ENCODE peak calls at places on chromosomes 11 and 22, in ten cellular contexts. One of them, this sample, is unnamed.

GRCh38 chr11:75189911-75190310 is 39.0 kb downstream of the SLCO2B1 start:
- DNase-seq in GM12892: no peak
- DNase-seq in uterus: no peak
- DNase-seq in H54: no peak
- DNase-seq in NB4: no peak
- DNase-seq in lower leg skin: no peak
- DNase-seq in body of pancreas: no peak
- DNase-seq in prostate gland: no peak
- DNase-seq in HCT116: no peak
- DNase-seq in right lobe of liver: no peak
- DNase-seq in this sample: no peak

GRCh38 chr11:117604349-117604995 is 192.5 kb downstream of the DSCAML1 start:
- DNase-seq in right lobe of liver: no peak
- DNase-seq in body of pancreas: no peak
- DNase-seq in lower leg skin: no peak
- DNase-seq in GM12892: no peak
- DNase-seq in NB4: no peak
- DNase-seq in prostate gland: no peak
- DNase-seq in H54: no peak
- DNase-seq in HCT116: no peak
- DNase-seq in uterus: no peak
- DNase-seq in this sample: no peak

GRCh38 chr11:808427-809286 is 1.1 kb upstream of the RPLP2 start:
- DNase-seq in uterus: no peak
- DNase-seq in HCT116: no peak
- DNase-seq in GM12892: no peak
- DNase-seq in right lobe of liver: no peak
- DNase-seq in H54: peak
- DNase-seq in lower leg skin: no peak
- DNase-seq in body of pancreas: no peak
- DNase-seq in NB4: no peak
- DNase-seq in prostate gland: no peak
- DNase-seq in this sample: peak

GRCh38 chr11:131349368-131350086 is 20.9 kb upstream of the NTM start:
- DNase-seq in GM12892: no peak
- DNase-seq in HCT116: no peak
- DNase-seq in H54: no peak
- DNase-seq in NB4: no peak
- DNase-seq in lower leg skin: no peak
- DNase-seq in body of pancreas: no peak
- DNase-seq in right lobe of liver: no peak
- DNase-seq in prostate gland: no peak
- DNase-seq in uterus: no peak
- DNase-seq in this sample: no peak

GRCh38 chr11:31981457-31981856 is 109.4 kb upstream of the RCN1 start:
- DNase-seq in body of pancreas: no peak
- DNase-seq in HCT116: no peak
- DNase-seq in right lobe of liver: no peak
- DNase-seq in uterus: no peak
- DNase-seq in GM12892: no peak
- DNase-seq in lower leg skin: no peak
- DNase-seq in NB4: no peak
- DNase-seq in H54: no peak
- DNase-seq in prostate gland: no peak
- DNase-seq in this sample: no peak

GRCh38 chr11:65435330-65435931 is 12.8 kb downstream of the NEAT1 start:
- DNase-seq in body of pancreas: no peak
- DNase-seq in HCT116: no peak
- DNase-seq in NB4: no peak
- DNase-seq in uterus: no peak
- DNase-seq in H54: no peak
- DNase-seq in prostate gland: peak
- DNase-seq in GM12892: no peak
- DNase-seq in lower leg skin: no peak
- DNase-seq in right lobe of liver: peak
- DNase-seq in this sample: peak

GRCh38 chr11:969651-970205 is 44.1 kb downstream of the AP2A2 start:
- DNase-seq in body of pancreas: no peak
- DNase-seq in NB4: no peak
- DNase-seq in uterus: no peak
- DNase-seq in H54: no peak
- DNase-seq in GM12892: no peak
- DNase-seq in HCT116: no peak
- DNase-seq in prostate gland: no peak
- DNase-seq in right lobe of liver: no peak
- DNase-seq in lower leg skin: no peak
- DNase-seq in this sample: no peak

GRCh38 chr11:17739945-17740338 is 5.4 kb downstream of the KCNC1 start:
- DNase-seq in right lobe of liver: no peak
- DNase-seq in lower leg skin: no peak
- DNase-seq in H54: no peak
- DNase-seq in NB4: no peak
- DNase-seq in body of pancreas: no peak
- DNase-seq in uterus: no peak
- DNase-seq in prostate gland: no peak
- DNase-seq in HCT116: no peak
- DNase-seq in GM12892: no peak
- DNase-seq in this sample: no peak

GRCh38 chr11:129412501-129412900 is 36.9 kb downstream of the BARX2 start:
- DNase-seq in lower leg skin: no peak
- DNase-seq in H54: no peak
- DNase-seq in body of pancreas: no peak
- DNase-seq in prostate gland: no peak
- DNase-seq in HCT116: no peak
- DNase-seq in uterus: no peak
- DNase-seq in NB4: no peak
- DNase-seq in right lobe of liver: no peak
- DNase-seq in GM12892: no peak
- DNase-seq in this sample: peak

GRCh38 chr11:100908746-100909145 is 220.9 kb downstream of the PGR start:
- DNase-seq in right lobe of liver: no peak
- DNase-seq in HCT116: no peak
- DNase-seq in GM12892: no peak
- DNase-seq in lower leg skin: no peak
- DNase-seq in body of pancreas: no peak
- DNase-seq in prostate gland: no peak
- DNase-seq in uterus: no peak
- DNase-seq in NB4: no peak
- DNase-seq in H54: no peak
- DNase-seq in this sample: no peak

GRCh38 chr11:45791524-45791923 is 13.4 kb upstream of the SLC35C1 start:
- DNase-seq in H54: no peak
- DNase-seq in body of pancreas: no peak
- DNase-seq in right lobe of liver: peak
- DNase-seq in uterus: no peak
- DNase-seq in GM12892: no peak
- DNase-seq in lower leg skin: no peak
- DNase-seq in prostate gland: no peak
- DNase-seq in HCT116: no peak
- DNase-seq in NB4: no peak
- DNase-seq in this sample: no peak

GRCh38 chr11:134401825-134402809 is 9.9 kb downstream of the B3GAT1 start:
- DNase-seq in uterus: no peak
- DNase-seq in body of pancreas: no peak
- DNase-seq in HCT116: no peak
- DNase-seq in NB4: no peak
- DNase-seq in GM12892: no peak
- DNase-seq in prostate gland: no peak
- DNase-seq in right lobe of liver: no peak
- DNase-seq in H54: no peak
- DNase-seq in lower leg skin: no peak
- DNase-seq in this sample: no peak

GRCh38 chr11:125763483-125763882 is 15.1 kb downstream of the PATE2 start:
- DNase-seq in HCT116: no peak
- DNase-seq in body of pancreas: no peak
- DNase-seq in uterus: no peak
- DNase-seq in GM12892: no peak
- DNase-seq in prostate gland: no peak
- DNase-seq in H54: no peak
- DNase-seq in right lobe of liver: no peak
- DNase-seq in NB4: no peak
- DNase-seq in lower leg skin: no peak
- DNase-seq in this sample: no peak

GRCh38 chr22:20551805-20552449 is 44.5 kb downstream of the MED15 start:
- DNase-seq in GM12892: no peak
- DNase-seq in lower leg skin: no peak
- DNase-seq in prostate gland: no peak
- DNase-seq in body of pancreas: peak
- DNase-seq in NB4: no peak
- DNase-seq in uterus: peak
- DNase-seq in right lobe of liver: no peak
- DNase-seq in HCT116: no peak
- DNase-seq in H54: no peak
- DNase-seq in this sample: no peak

GRCh38 chr22:19121631-19122142 is 525 bp downstream of the DGCR2 start:
- DNase-seq in body of pancreas: peak
- DNase-seq in H54: peak
- DNase-seq in HCT116: no peak
- DNase-seq in uterus: peak
- DNase-seq in GM12892: no peak
- DNase-seq in NB4: peak
- DNase-seq in right lobe of liver: peak
- DNase-seq in lower leg skin: peak
- DNase-seq in prostate gland: peak
- DNase-seq in this sample: peak

GRCh38 chr22:19122752-19123492 is 710 bp upstream of the DGCR2 start:
- DNase-seq in GM12892: no peak
- DNase-seq in H54: peak
- DNase-seq in prostate gland: peak
- DNase-seq in right lobe of liver: no peak
- DNase-seq in uterus: no peak
- DNase-seq in body of pancreas: no peak
- DNase-seq in NB4: no peak
- DNase-seq in HCT116: no peak
- DNase-seq in lower leg skin: no peak
- DNase-seq in this sample: peak

GRCh38 chr22:19120829-19121630 is 1.2 kb downstream of the DGCR2 start:
- DNase-seq in uterus: no peak
- DNase-seq in right lobe of liver: peak
- DNase-seq in body of pancreas: peak
- DNase-seq in NB4: no peak
- DNase-seq in HCT116: peak
- DNase-seq in lower leg skin: no peak
- DNase-seq in H54: peak
- DNase-seq in GM12892: no peak
- DNase-seq in prostate gland: peak
- DNase-seq in this sample: peak

GRCh38 chr22:19123936-19124335 is 1.7 kb upstream of the DGCR2 start:
- DNase-seq in GM12892: no peak
- DNase-seq in uterus: no peak
- DNase-seq in NB4: no peak
- DNase-seq in body of pancreas: no peak
- DNase-seq in HCT116: no peak
- DNase-seq in H54: no peak
- DNase-seq in right lobe of liver: no peak
- DNase-seq in prostate gland: no peak
- DNase-seq in lower leg skin: no peak
- DNase-seq in this sample: no peak

DNA sequence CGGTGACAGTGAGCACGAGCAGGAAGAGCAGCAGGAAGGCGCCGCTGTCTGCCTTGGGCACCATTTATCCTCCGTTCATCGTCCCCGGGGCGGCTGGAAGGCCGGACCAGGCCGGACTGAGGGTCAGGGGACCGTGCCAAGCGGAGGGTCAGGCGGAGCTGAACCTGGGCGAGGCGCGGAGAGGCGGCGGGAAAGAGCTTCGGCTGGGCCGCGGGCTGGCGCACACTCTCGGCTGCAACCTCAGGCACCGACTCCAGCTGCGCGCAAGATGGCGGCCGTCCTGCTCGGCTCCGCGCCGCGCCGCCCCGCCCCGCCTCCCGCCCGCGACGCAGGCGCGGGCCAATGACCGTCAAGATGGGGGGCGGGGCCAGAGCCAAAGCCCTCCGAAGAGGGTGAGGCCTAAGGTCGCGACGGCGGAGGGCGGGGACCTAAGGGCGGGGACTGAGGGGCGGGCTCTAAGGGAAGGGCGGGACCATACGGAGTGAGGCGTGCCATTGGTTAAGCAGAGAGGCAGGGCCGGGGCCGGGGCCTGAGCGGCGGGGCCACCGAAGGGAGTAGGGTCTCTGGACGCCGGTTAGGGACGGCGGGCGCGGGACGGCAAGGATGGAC is at the start of gene DGCR2:
- DNase-seq in lower leg skin: peak
- DNase-seq in HCT116: peak
- DNase-seq in uterus: peak
- DNase-seq in H54: peak
- DNase-seq in prostate gland: peak
- DNase-seq in GM12892: peak
- DNase-seq in body of pancreas: peak
- DNase-seq in NB4: peak
- DNase-seq in right lobe of liver: peak
- DNase-seq in this sample: peak
- TF ChIP-seq POLR2A in lower leg skin: no peak
- TF ChIP-seq POLR2A in HCT116: peak
- TF ChIP-seq POLR2A in uterus: peak
- TF ChIP-seq POLR2A in H54: peak
- TF ChIP-seq POLR2A in prostate gland: peak
- TF ChIP-seq POLR2A in GM12892: peak
- TF ChIP-seq POLR2A in body of pancreas: peak
- TF ChIP-seq POLR2A in NB4: peak
- TF ChIP-seq POLR2A in right lobe of liver: peak
- TF ChIP-seq POLR2A in this sample: peak

GRCh38 chr11:69010964-69011623 is 2.0 kb downstream of the MRGPRF start:
- DNase-seq in lower leg skin: peak
- DNase-seq in body of pancreas: peak
- DNase-seq in right lobe of liver: peak
- DNase-seq in NB4: peak
- DNase-seq in uterus: peak
- DNase-seq in H54: peak
- DNase-seq in GM12892: no peak
- DNase-seq in HCT116: peak
- DNase-seq in prostate gland: peak
- DNase-seq in this sample: peak
- TF ChIP-seq POLR2A in lower leg skin: no peak
- TF ChIP-seq POLR2A in body of pancreas: peak
- TF ChIP-seq POLR2A in right lobe of liver: peak
- TF ChIP-seq POLR2A in NB4: peak
- TF ChIP-seq POLR2A in uterus: peak
- TF ChIP-seq POLR2A in H54: no peak
- TF ChIP-seq POLR2A in GM12892: no peak
- TF ChIP-seq POLR2A in HCT116: peak
- TF ChIP-seq POLR2A in prostate gland: peak
- TF ChIP-seq POLR2A in this sample: peak

GRCh38 chr22:41800348-41801146 is at the start of gene CCDC134:
- DNase-seq in lower leg skin: peak
- DNase-seq in H54: peak
- DNase-seq in HCT116: peak
- DNase-seq in prostate gland: peak
- DNase-seq in uterus: peak
- DNase-seq in NB4: peak
- DNase-seq in body of pancreas: peak
- DNase-seq in GM12892: peak
- DNase-seq in right lobe of liver: peak
- DNase-seq in this sample: peak
- TF ChIP-seq POLR2A in lower leg skin: no peak
- TF ChIP-seq POLR2A in H54: peak
- TF ChIP-seq POLR2A in HCT116: peak
- TF ChIP-seq POLR2A in prostate gland: peak
- TF ChIP-seq POLR2A in uterus: peak
- TF ChIP-seq POLR2A in NB4: peak
- TF ChIP-seq POLR2A in body of pancreas: peak
- TF ChIP-seq POLR2A in GM12892: peak
- TF ChIP-seq POLR2A in right lobe of liver: peak
- TF ChIP-seq POLR2A in this sample: peak

GRCh38 chr11:122176651-122177050 is 60.6 kb upstream of the BLID start:
- DNase-seq in body of pancreas: no peak
- DNase-seq in NB4: no peak
- DNase-seq in uterus: no peak
- DNase-seq in prostate gland: no peak
- DNase-seq in right lobe of liver: no peak
- DNase-seq in HCT116: no peak
- DNase-seq in GM12892: no peak
- DNase-seq in H54: no peak
- DNase-seq in lower leg skin: no peak
- DNase-seq in this sample: no peak
- TF ChIP-seq POLR2A in body of pancreas: no peak
- TF ChIP-seq POLR2A in NB4: no peak
- TF ChIP-seq POLR2A in uterus: no peak
- TF ChIP-seq POLR2A in prostate gland: no peak
- TF ChIP-seq POLR2A in right lobe of liver: no peak
- TF ChIP-seq POLR2A in HCT116: no peak
- TF ChIP-seq POLR2A in GM12892: no peak
- TF ChIP-seq POLR2A in H54: no peak
- TF ChIP-seq POLR2A in lower leg skin: no peak
- TF ChIP-seq POLR2A in this sample: no peak